ENCODE peak calls at places on chromosomes 6 and 20, in six cellular contexts. X is GM12892, S is GM12878, L is K562, P is H1, C is HepG2. I is an unnamed sample.

GRCh38 chr20:12372557-12372956 is 454.9 kb downstream of the BTBD3 start:
- DNase-seq in L (no peak), S (no peak), C (peak), X (no peak), P (no peak), I (no peak)

GRCh38 chr6:36722365-36722764 is 24.7 kb downstream of the RAB44 start:
- DNase-seq in L (no peak), C (no peak), X (no peak), S (no peak), P (no peak), I (no peak)

GRCh38 chr20:36259177-36259835 is 23.0 kb downstream of the AAR2 start:
- DNase-seq in C (peak), L (no peak), P (no peak), S (no peak), X (no peak), I (no peak)

GRCh38 chr6:112360498-112360897 is 13.4 kb downstream of the RFPL4B start:
- DNase-seq in C (no peak), X (no peak), S (no peak), P (no peak), L (no peak), I (no peak)

GRCh38 chr20:50189681-50190250 is 864 bp upstream of the CEBPB start:
- DNase-seq in X (no peak), P (no peak), S (no peak), L (peak), C (peak), I (no peak)

GRCh38 chr6:117494283-117494682 is 11.8 kb downstream of the DCBLD1 start:
- DNase-seq in L (peak), C (no peak), P (no peak), X (no peak), S (no peak), I (no peak)

GRCh38 chr6:46032112-46032998 is 16.7 kb upstream of the CLIC5 start:
- DNase-seq in P (no peak), S (no peak), C (no peak), L (no peak), X (no peak), I (no peak)

GRCh38 chr6:56891754-56892153 is 63.2 kb upstream of the BEND6 start:
- DNase-seq in L (peak), C (no peak), P (no peak), S (no peak), X (no peak), I (no peak)

GRCh38 chr20:47998736-47999135 is 213.5 kb upstream of the SULF2 start:
- DNase-seq in C (no peak), L (no peak), X (no peak), S (no peak), P (no peak), I (no peak)

GRCh38 chr6:48199502-48199901 is 88.5 kb upstream of the PTCHD4 start:
- DNase-seq in S (no peak), L (no peak), C (peak), P (no peak), X (no peak), I (no peak)

GRCh38 chr20:44517454-44517853 is 4.4 kb downstream of the SERINC3 start:
- DNase-seq in X (no peak), P (no peak), C (no peak), S (no peak), L (no peak), I (no peak)

GRCh38 chr6:124054034-124054433 is 250.4 kb downstream of the NKAIN2 start:
- DNase-seq in X (no peak), P (no peak), L (no peak), S (no peak), C (no peak), I (no peak)

GRCh38 chr6:107219851-107220250 is 104.5 kb upstream of the BEND3 start:
- DNase-seq in X (no peak), S (no peak), C (no peak), L (no peak), P (no peak), I (no peak)

GRCh38 chr20:49685809-49686208 is 27.9 kb downstream of the B4GALT5 start:
- DNase-seq in L (peak), P (no peak), X (no peak), S (no peak), C (no peak), I (no peak)

GRCh38 chr20:43386878-43387277 is 70.8 kb upstream of the SRSF6 start:
- DNase-seq in C (no peak), S (no peak), X (no peak), P (no peak), L (no peak), I (no peak)

GRCh38 chr6:13159295-13159694 is 169.0 kb downstream of the TBC1D7 start:
- DNase-seq in L (no peak), P (no peak), S (no peak), C (no peak), X (no peak), I (no peak)

GRCh38 chr6:12870033-12870432 is 153.5 kb downstream of the PHACTR1 start:
- DNase-seq in X (no peak), C (no peak), S (no peak), P (no peak), L (no peak), I (no peak)

GRCh38 chr20:10672579-10673127 is 1.1 kb downstream of the JAG1 start:
- DNase-seq in X (peak), P (peak), S (no peak), L (peak), C (peak), I (no peak)

GRCh38 chr20:4192378-4193048 is 177.2 kb upstream of the RNF24 start:
- DNase-seq in S (no peak), P (no peak), X (no peak), L (peak), C (no peak), I (no peak)

GRCh38 chr20:50658804-50659380 is 32.5 kb downstream of the RIPOR3 start:
- DNase-seq in P (no peak), S (no peak), L (no peak), C (no peak), X (no peak), I (no peak)

GRCh38 chr6:161547617-161548016 is 273.8 kb upstream of the AGPAT4 start:
- DNase-seq in X (no peak), L (no peak), S (no peak), P (no peak), C (no peak), I (no peak)

GRCh38 chr20:64065973-64066341 is 3.0 kb downstream of the TCEA2 start:
- DNase-seq in C (no peak), L (peak), X (peak), P (no peak), S (peak), I (peak)

GRCh38 chr6:155530219-155530834 is 74.7 kb upstream of the NOX3 start:
- DNase-seq in C (peak), L (peak), X (no peak), P (no peak), S (no peak), I (peak)

GRCh38 chr6:296151-297122 is 4.2 kb downstream of the DUSP22 start:
- DNase-seq in L (no peak), S (peak), P (peak), X (no peak), C (no peak), I (no peak)

GRCh38 chr6:97205936-97206335 is 77.1 kb downstream of the MMS22L start:
- DNase-seq in P (no peak), C (no peak), X (no peak), S (no peak), L (no peak), I (no peak)

GRCh38 chr6:27422651-27423332 is 34.2 kb downstream of the ZNF391 start:
- DNase-seq in X (no peak), S (no peak), C (no peak), L (no peak), P (peak), I (no peak)

GRCh38 chr20:63750807-63751470 is 11.4 kb downstream of the SLC2A4RG start:
- DNase-seq in X (no peak), L (peak), P (no peak), S (no peak), C (no peak), I (no peak)

GRCh38 chr6:32946893-32947292 is 6.0 kb downstream of the HLA-DMA start:
- DNase-seq in S (no peak), L (no peak), P (no peak), X (no peak), C (no peak), I (no peak)

GRCh38 chr6:32949113-32949512 is 3.8 kb downstream of the HLA-DMA start:
- DNase-seq in L (no peak), X (no peak), C (no peak), S (no peak), P (no peak), I (no peak)

GRCh38 chr6:32945953-32946352 is 5.1 kb upstream of the HLA-DMB start:
- DNase-seq in X (no peak), L (no peak), C (no peak), P (no peak), S (no peak), I (no peak)

GRCh38 chr6:32950010-32950409 is 2.9 kb downstream of the HLA-DMA start:
- DNase-seq in S (no peak), P (no peak), C (no peak), L (no peak), X (no peak), I (no peak)

GRCh38 chr6:32947552-32948465 is 5.1 kb downstream of the HLA-DMA start:
- DNase-seq in C (peak), P (peak), X (no peak), L (peak), S (peak), I (no peak)
- TF ChIP-seq TAF1 in C (no peak), P (no peak), X (no peak), L (no peak), S (no peak), I (no peak)

GRCh38 chr6:167415441-167415961 is 90.6 kb downstream of the TTLL2 start:
- DNase-seq in P (peak), L (no peak), X (no peak), C (no peak), S (no peak), I (no peak)

GRCh38 chr6:167420858-167421766 is 96.2 kb downstream of the TTLL2 start:
- DNase-seq in S (no peak), X (no peak), C (peak), P (peak), L (peak), I (no peak)

GRCh38 chr6:167420177-167420576 is 95.3 kb downstream of the TTLL2 start:
- DNase-seq in L (no peak), X (no peak), C (no peak), P (peak), S (no peak), I (no peak)

DNA sequence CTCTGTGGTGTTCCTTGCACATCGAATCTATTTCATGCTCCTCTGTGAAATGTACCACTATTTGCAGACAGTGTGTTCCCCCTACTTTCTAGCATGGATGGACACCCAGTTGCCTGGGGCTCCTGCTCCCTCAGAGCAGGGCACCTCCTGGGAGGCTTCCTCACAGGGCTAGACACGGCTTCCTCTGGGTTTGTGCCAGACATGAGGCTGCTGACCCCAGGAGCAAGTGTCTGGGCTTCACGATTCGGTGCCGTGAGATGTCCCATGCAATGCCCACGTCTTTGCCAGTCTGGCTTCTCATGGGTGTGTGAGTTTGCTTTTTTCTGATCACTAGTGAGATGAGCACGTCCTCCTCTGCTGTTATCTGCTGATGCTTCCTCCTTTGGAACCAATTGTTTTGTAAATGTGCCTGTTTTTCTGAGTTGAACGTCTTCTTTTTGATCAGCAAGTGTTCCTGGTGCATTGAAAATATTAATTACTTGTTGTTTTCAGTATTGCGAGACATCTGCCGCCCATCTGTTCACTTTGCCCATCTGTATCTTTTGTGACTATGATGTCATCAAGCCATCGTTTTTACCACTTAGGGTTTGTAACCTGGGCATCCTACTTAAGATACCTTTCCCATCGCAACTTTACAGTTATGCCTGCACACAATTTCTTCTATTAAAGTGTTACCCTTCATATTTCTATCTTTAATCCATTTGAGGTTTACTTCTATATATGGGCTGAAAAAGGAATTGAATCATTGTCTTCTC is 92.0 kb downstream of the TTLL2 start:
- DNase-seq in L (no peak), P (no peak), C (no peak), S (no peak), X (no peak), I (no peak)
- TF ChIP-seq POLR2A in L (no peak), P (no peak), C (no peak), S (no peak), X (no peak), I (no peak)

DNA sequence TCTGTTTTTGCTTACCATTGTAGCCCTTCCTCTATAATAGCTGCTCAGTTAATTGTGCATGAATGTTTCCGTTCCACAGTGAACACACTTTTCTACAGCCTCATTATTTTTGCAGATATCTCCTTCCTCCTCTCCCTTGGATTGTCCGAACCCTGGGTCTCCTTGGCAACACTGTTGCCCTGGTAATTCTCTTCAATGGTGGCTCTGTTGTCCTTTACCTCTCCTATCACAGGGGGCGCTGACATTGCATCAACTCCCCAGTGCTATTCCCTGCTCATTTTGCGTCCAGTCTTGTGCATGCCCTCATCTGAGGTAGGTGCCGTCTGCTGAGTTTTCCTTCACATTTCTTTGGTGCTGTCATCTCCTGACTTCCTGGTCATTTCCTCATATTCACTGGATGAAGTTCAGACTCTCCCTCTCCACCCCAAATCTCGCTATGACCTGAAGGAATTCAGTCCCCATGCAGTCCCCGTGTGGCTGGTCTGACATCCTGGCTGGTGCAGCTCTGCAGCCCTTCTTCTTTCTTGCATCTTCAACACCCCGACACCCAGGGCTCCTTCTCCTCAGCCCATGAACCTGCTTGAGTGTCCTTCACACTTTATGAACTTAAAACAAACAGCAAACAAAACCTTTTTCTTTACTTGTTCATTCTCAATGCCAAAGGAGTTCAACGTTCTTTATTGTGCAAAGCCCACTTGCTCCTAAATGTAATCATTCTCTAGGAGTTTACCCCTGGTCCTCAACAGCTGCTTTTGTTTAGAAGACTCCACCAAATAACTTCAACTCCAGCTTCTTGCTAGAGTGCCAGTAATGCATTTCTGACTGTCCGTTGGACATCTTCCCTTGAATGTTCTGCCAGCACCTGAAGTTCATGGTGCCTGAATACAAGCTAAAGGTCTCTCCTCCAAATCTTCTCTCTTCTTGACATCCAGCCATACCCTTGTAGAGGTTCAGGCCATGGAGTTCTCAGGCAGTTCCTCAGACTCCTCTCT is 21.3 kb downstream of the PHACTR2 start:
- DNase-seq in L (peak), P (peak), C (peak), X (no peak), S (no peak), I (no peak)
- TF ChIP-seq TAF1 in L (no peak), P (no peak), C (no peak), X (no peak), S (no peak), I (no peak)

GRCh38 chr6:79079425-79080130 is 1.5 kb upstream of the PHIP start:
- DNase-seq in C (no peak), P (no peak), S (no peak), L (peak), X (no peak), I (no peak)

GRCh38 chr6:79076160-79076559 is 1.9 kb downstream of the PHIP start:
- DNase-seq in L (peak), X (no peak), P (no peak), S (no peak), C (peak), I (no peak)

GRCh38 chr6:79078057-79078969 is at the start of gene PHIP:
- DNase-seq in S (peak), P (peak), X (peak), C (peak), L (peak), I (peak)

GRCh38 chr6:79077680-79078056 is 386 bp downstream of the PHIP start:
- DNase-seq in C (no peak), X (peak), S (no peak), P (no peak), L (no peak), I (peak)

GRCh38 chr6:79076881-79077641 is 993 bp downstream of the PHIP start:
- DNase-seq in X (peak), P (peak), S (no peak), L (peak), C (peak), I (peak)
- TF ChIP-seq POLR2A in X (peak), P (peak), S (peak), L (peak), C (peak), I (peak)

GRCh38 chr6:99151634-99152344 is 197.7 kb downstream of the FAXC start:
- DNase-seq in X (peak), C (peak), P (peak), S (peak), L (peak), I (peak)
- TF ChIP-seq TAF1 in X (no peak), C (no peak), P (no peak), S (no peak), L (no peak), I (no peak)

GRCh38 chr6:8707956-8708772 is 272.8 kb upstream of the SLC35B3 start:
- DNase-seq in C (peak), X (no peak), P (peak), L (no peak), S (no peak), I (no peak)

GRCh38 chr6:8707369-8707768 is 272.0 kb upstream of the SLC35B3 start:
- DNase-seq in S (no peak), L (no peak), P (no peak), X (no peak), C (no peak), I (no peak)

GRCh38 chr6:8710668-8711431 is 275.5 kb upstream of the SLC35B3 start:
- DNase-seq in C (no peak), S (no peak), P (no peak), L (no peak), X (no peak), I (no peak)

GRCh38 chr6:8703059-8703458 is 267.7 kb upstream of the SLC35B3 start:
- DNase-seq in P (no peak), X (no peak), C (no peak), L (no peak), S (no peak), I (no peak)

GRCh38 chr6:8705435-8706020 is 270.2 kb upstream of the SLC35B3 start:
- DNase-seq in L (no peak), P (no peak), X (no peak), S (no peak), C (no peak), I (no peak)
- TF ChIP-seq POLR2A in L (no peak), P (no peak), X (no peak), S (no peak), C (no peak), I (no peak)

GRCh38 chr20:33791021-33791420 is 20.1 kb upstream of the CHMP4B start:
- DNase-seq in X (no peak), L (no peak), S (no peak), C (no peak), P (no peak), I (no peak)

GRCh38 chr20:33791959-33792597 is 19.1 kb upstream of the CHMP4B start:
- DNase-seq in S (no peak), L (peak), X (peak), P (peak), C (peak), I (peak)

GRCh38 chr20:33790571-33790970 is 20.6 kb upstream of the CHMP4B start:
- DNase-seq in C (no peak), L (no peak), S (no peak), X (no peak), P (no peak), I (no peak)

GRCh38 chr20:33789858-33790182 is 21.3 kb upstream of the CHMP4B start:
- DNase-seq in L (no peak), X (no peak), P (no peak), C (no peak), S (no peak), I (no peak)

GRCh38 chr20:33791540-33791939 is 19.6 kb upstream of the CHMP4B start:
- DNase-seq in X (no peak), C (no peak), L (no peak), P (no peak), S (no peak), I (no peak)
- TF ChIP-seq TAF1 in X (no peak), C (no peak), L (no peak), P (no peak), S (no peak), I (no peak)

GRCh38 chr6:26285143-26286134 is 79.6 kb upstream of the BTN3A2 start:
- DNase-seq in L (peak), P (peak), S (peak), X (peak), C (peak), I (no peak)
- TF ChIP-seq POLR2A in L (peak), P (peak), S (peak), X (peak), C (peak), I (peak)